ENCODE peak calls at places on chromosomes 16 and 17, in four cellular contexts. J is A549, A is SK-N-SH, B is HCT116. M is an unnamed sample.

GRCh38 chr17:2212328-2212981 is 91.1 kb downstream of the SMG6 start:
- DNase-seq in J (no peak), A (no peak), B (no peak), M (no peak)

GRCh38 chr16:50747206-50747956 is 5.5 kb downstream of the CYLD start:
- DNase-seq in J (no peak), A (peak), B (peak), M (peak)

GRCh38 chr17:58344047-58344790 is 7.8 kb downstream of the SUPT4H1 start:
- DNase-seq in J (no peak), A (no peak), B (no peak), M (peak)

GRCh38 chr17:8857919-8858318 is 9.6 kb downstream of the PIK3R6 start:
- DNase-seq in J (no peak), A (no peak), B (no peak), M (peak)

GRCh38 chr16:474420-475122 is 49.1 kb downstream of the RAB11FIP3 start:
- DNase-seq in J (no peak), A (no peak), B (no peak), M (no peak)

GRCh38 chr17:7839890-7840260 is 5.9 kb downstream of the KDM6B start:
- DNase-seq in J (peak), A (no peak), B (no peak), M (peak)

GRCh38 chr17:38601539-38602351 is 4.0 kb downstream of the SRCIN1 start:
- DNase-seq in J (peak), A (peak), B (no peak), M (no peak)

GRCh38 chr17:75517277-75517865 is 1.0 kb downstream of the TSEN54 start:
- DNase-seq in J (peak), A (peak), B (peak), M (no peak)

GRCh38 chr17:27975146-27976011 is 67.1 kb upstream of the NLK start:
- DNase-seq in J (no peak), A (no peak), B (no peak), M (no peak)

GRCh38 chr16:55552621-55553020 is 13.9 kb upstream of the CAPNS2 start:
- DNase-seq in J (no peak), A (no peak), B (no peak), M (no peak)

GRCh38 chr17:15456972-15457722 is 10.3 kb downstream of the CDRT4 start:
- DNase-seq in J (no peak), A (peak), B (no peak), M (no peak)

GRCh38 chr16:81634380-81635121 is 144.5 kb upstream of the PLCG2 start:
- DNase-seq in J (no peak), A (no peak), B (no peak), M (no peak)

GRCh38 chr17:69240201-69240600 is 11.6 kb upstream of the ABCA10 start:
- DNase-seq in J (no peak), A (no peak), B (no peak), M (no peak)

GRCh38 chr17:27657620-27658019 is 26.6 kb downstream of the LGALS9 start:
- DNase-seq in J (no peak), A (no peak), B (no peak), M (peak)

GRCh38 chr16:89742948-89743347 is 21.6 kb downstream of the ZNF276 start:
- DNase-seq in J (no peak), A (no peak), B (no peak), M (no peak)

DNA sequence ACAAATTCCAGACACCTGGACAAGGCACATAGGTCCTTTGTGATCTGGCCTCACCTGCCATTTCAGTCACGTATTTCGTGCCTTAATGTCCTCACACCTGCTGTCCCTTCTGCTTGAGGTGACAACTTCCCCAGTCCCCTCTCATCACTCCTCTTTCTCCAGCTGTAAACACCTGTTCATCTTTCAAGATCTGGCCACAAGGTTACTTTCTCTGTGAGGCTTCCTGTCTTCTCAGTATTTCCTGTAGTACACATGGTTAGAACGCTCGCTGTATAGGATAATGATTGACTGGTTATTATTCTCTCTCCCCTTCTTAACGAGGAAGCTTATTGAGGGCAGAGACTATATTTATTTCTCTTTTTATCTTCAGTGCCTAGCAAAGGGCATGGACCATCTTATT is 74.5 kb upstream of the PMFBP1 start:
- DNase-seq in J (no peak), A (no peak), B (no peak), M (no peak)
- TF ChIP-seq MAX in J (no peak), A (no peak), B (no peak), M (no peak)

GRCh38 chr17:50630524-50631194 is 4.0 kb upstream of the ABCC3 start:
- DNase-seq in J (peak), A (peak), B (peak), M (no peak)
- TF ChIP-seq MAX in J (peak), A (no peak), B (no peak), M (no peak)

GRCh38 chr17:48626470-48627241 is 498 bp upstream of the HOXB9 start:
- DNase-seq in J (peak), A (no peak), B (peak), M (peak)
- TF ChIP-seq MAX in J (no peak), A (no peak), B (peak), M (peak)

DNA sequence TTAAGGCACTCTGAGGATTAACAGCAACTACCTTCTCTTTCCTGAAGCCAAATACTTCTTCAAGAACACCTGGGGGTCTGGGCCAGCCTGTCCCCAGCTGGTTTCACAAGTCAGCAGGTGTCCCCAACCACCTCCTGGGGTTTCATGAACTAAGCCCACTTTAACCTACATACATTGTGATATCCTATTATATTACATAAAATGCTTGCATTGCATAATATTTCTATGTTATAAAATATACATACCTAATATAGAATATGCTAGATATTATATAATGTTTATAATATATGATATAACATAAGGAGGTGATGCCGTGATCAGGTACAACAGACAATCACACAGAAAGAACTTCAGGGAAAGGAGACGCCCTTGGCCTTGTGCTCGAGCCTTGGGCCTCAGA is 367.6 kb downstream of the C16orf95 start:
- DNase-seq in J (no peak), A (no peak), B (no peak), M (no peak)
- TF ChIP-seq MAX in J (no peak), A (no peak), B (no peak), M (no peak)

DNA sequence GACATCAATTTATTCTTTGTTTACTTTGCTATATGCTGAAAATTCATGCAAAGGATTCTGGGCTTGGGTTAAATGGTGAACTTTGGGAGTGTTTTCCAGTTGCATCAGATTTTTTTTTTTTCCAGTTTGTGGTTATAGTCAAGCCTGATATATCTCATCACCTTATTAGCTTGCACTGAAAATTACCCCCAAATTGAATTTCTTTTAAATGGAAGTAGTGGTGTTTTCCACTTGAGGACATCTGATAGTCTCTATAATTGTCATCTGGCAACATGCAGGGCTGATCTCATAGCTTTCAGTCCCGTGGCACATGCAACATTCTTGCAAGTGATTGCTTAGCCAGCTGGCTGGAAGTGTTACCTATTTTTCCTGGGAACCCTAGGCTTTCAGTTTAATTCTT is 4.7 kb upstream of the KRTAP3-1 start:
- DNase-seq in J (no peak), A (no peak), B (no peak), M (no peak)
- TF ChIP-seq MAX in J (no peak), A (no peak), B (no peak), M (no peak)

DNA sequence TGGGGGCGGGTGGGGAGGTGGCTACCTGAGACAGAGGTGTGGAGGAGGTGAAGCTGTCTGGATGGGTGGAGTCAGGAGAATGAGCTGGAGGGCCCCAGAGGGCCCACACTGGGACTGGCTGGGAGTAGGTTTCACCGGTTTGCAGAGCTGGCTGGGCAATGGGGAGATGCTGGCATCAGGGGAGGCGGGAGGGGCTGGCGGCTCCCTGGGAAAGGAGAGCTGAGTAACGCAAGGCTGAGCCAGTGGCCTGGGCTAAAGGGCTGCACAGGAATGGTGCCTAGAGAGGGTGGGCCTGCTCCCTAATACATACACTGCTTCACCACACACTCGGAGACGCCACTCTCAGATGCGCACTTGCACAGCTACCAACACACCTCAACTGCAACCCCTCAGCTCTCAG is 12.4 kb downstream of the P3H4 start:
- DNase-seq in J (no peak), A (no peak), B (no peak), M (no peak)
- TF ChIP-seq MAX in J (no peak), A (no peak), B (no peak), M (no peak)

DNA sequence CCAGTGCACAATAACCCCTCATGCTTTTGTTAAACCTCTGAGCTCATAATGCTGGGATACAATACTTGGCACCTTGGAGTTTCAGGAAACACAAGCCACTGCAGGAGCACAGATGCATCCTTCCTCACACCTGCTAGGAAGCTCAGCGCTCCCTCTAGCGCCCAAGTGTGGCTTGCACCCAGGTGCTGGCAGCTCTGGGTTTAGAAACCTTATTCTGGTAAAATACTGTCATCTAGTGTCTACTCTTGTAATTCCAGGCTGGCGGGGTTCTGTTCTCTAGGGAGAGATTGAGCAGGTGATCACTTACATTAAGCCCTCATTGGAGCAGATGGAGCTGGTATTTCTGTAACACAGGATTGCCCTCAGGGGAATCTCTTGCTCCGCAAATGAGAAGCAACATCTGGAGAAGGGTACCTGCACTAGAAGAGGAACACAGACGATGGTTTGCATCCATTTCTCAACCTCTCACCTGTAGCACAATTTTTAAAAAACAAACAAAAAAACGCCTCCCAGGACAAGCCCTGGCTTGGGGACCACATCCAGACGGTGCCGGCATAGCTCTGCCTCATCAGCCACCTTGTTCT is 1.5 kb downstream of the CCL1 start:
- DNase-seq in J (peak), A (peak), B (peak), M (peak)
- TF ChIP-seq MAX in J (peak), A (no peak), B (no peak), M (peak)

GRCh38 chr16:4323071-4323844 is 7.4 kb downstream of the GLIS2 start:
- DNase-seq in J (no peak), A (no peak), B (no peak), M (no peak)
- TF ChIP-seq MAX in J (no peak), A (no peak), B (no peak), M (no peak)

GRCh38 chr17:336110-337021 is 16.2 kb downstream of the RPH3AL start:
- DNase-seq in J (no peak), A (peak), B (no peak), M (no peak)
- TF ChIP-seq MAX in J (no peak), A (no peak), B (no peak), M (no peak)

GRCh38 chr16:64437706-64438329 is 684.0 kb downstream of the CDH11 start:
- DNase-seq in J (no peak), A (peak), B (no peak), M (no peak)
- TF ChIP-seq MAX in J (no peak), A (no peak), B (no peak), M (no peak)

M was measured in NB4.